ENCODE peak calls at places on chromosomes 7 and 10, in seven cellular contexts. One of them, this sample, is unnamed. For H3K4me1, the result is how much of the 10 kb centered on the place peaks cover.

GRCh38 chr7:43303740-43304241 is 191.3 kb downstream of the HECW1 start:
- DNase-seq in mammary epithelial cell: peak
- DNase-seq in IMR-90: peak
- DNase-seq in neural progenitor cell: no peak
- DNase-seq in neuronal stem cell: no peak
- DNase-seq in fibroblast of lung: no peak
- DNase-seq in GM23248: peak
- DNase-seq in this sample: no peak

GRCh38 chr10:98078774-98079173 is 48.4 kb upstream of the CRTAC1 start:
- DNase-seq in IMR-90: no peak
- DNase-seq in neural progenitor cell: no peak
- DNase-seq in neuronal stem cell: no peak
- DNase-seq in mammary epithelial cell: no peak
- DNase-seq in GM23248: no peak
- DNase-seq in fibroblast of lung: no peak
- DNase-seq in this sample: no peak

GRCh38 chr7:1055084-1055450 is 10.7 kb downstream of the GPR146 start:
- DNase-seq in neuronal stem cell: no peak
- DNase-seq in mammary epithelial cell: no peak
- DNase-seq in neural progenitor cell: no peak
- DNase-seq in GM23248: no peak
- DNase-seq in IMR-90: peak
- DNase-seq in fibroblast of lung: peak
- DNase-seq in this sample: no peak

GRCh38 chr10:119131512-119132240 is 27.8 kb downstream of the DENND10 start:
- DNase-seq in neural progenitor cell: no peak
- DNase-seq in mammary epithelial cell: no peak
- DNase-seq in GM23248: peak
- DNase-seq in fibroblast of lung: peak
- DNase-seq in IMR-90: peak
- DNase-seq in neuronal stem cell: no peak
- DNase-seq in this sample: peak

GRCh38 chr7:26326211-26326610 is 34.5 kb downstream of the SNX10 start:
- DNase-seq in GM23248: no peak
- DNase-seq in neuronal stem cell: no peak
- DNase-seq in mammary epithelial cell: peak
- DNase-seq in fibroblast of lung: no peak
- DNase-seq in neural progenitor cell: no peak
- DNase-seq in IMR-90: no peak
- DNase-seq in this sample: no peak

GRCh38 chr10:133129151-133129853 is 30.7 kb upstream of the KNDC1 start:
- DNase-seq in mammary epithelial cell: no peak
- DNase-seq in IMR-90: no peak
- DNase-seq in fibroblast of lung: no peak
- DNase-seq in neural progenitor cell: no peak
- DNase-seq in neuronal stem cell: no peak
- DNase-seq in GM23248: no peak
- DNase-seq in this sample: no peak

GRCh38 chr7:29806131-29806792 is at the start of gene WIPF3:
- DNase-seq in IMR-90: no peak
- DNase-seq in neural progenitor cell: peak
- DNase-seq in mammary epithelial cell: no peak
- DNase-seq in neuronal stem cell: peak
- DNase-seq in GM23248: peak
- DNase-seq in fibroblast of lung: no peak
- DNase-seq in this sample: peak

GRCh38 chr7:975702-976473 is 539 bp upstream of the COX19 start:
- DNase-seq in mammary epithelial cell: no peak
- DNase-seq in IMR-90: no peak
- DNase-seq in neuronal stem cell: no peak
- DNase-seq in fibroblast of lung: no peak
- DNase-seq in GM23248: no peak
- DNase-seq in neural progenitor cell: no peak
- DNase-seq in this sample: no peak

GRCh38 chr7:129436335-129436923 is 2.2 kb downstream of the STRIP2 start:
- DNase-seq in GM23248: no peak
- DNase-seq in fibroblast of lung: no peak
- DNase-seq in neural progenitor cell: no peak
- DNase-seq in mammary epithelial cell: no peak
- DNase-seq in neuronal stem cell: no peak
- DNase-seq in IMR-90: no peak
- DNase-seq in this sample: no peak

GRCh38 chr7:7239346-7239745 is 57.0 kb downstream of the C1GALT1 start:
- DNase-seq in fibroblast of lung: no peak
- DNase-seq in IMR-90: no peak
- DNase-seq in neuronal stem cell: no peak
- DNase-seq in mammary epithelial cell: no peak
- DNase-seq in neural progenitor cell: no peak
- DNase-seq in GM23248: no peak
- DNase-seq in this sample: no peak
- H3K4me1 ChIP-seq in fibroblast of lung: under half
- H3K4me1 ChIP-seq in IMR-90: under half
- H3K4me1 ChIP-seq in neuronal stem cell: under half
- H3K4me1 ChIP-seq in mammary epithelial cell: under half
- H3K4me1 ChIP-seq in neural progenitor cell: under half
- H3K4me1 ChIP-seq in GM23248: under half
- H3K4me1 ChIP-seq in this sample: under half

GRCh38 chr7:40698214-40698920 is 563.6 kb downstream of the SUGCT start:
- DNase-seq in neural progenitor cell: no peak
- DNase-seq in IMR-90: peak
- DNase-seq in mammary epithelial cell: peak
- DNase-seq in neuronal stem cell: no peak
- DNase-seq in GM23248: peak
- DNase-seq in fibroblast of lung: no peak
- DNase-seq in this sample: no peak

GRCh38 chr7:40697653-40698052 is 562.8 kb downstream of the SUGCT start:
- DNase-seq in fibroblast of lung: no peak
- DNase-seq in IMR-90: no peak
- DNase-seq in GM23248: no peak
- DNase-seq in neuronal stem cell: no peak
- DNase-seq in mammary epithelial cell: peak
- DNase-seq in neural progenitor cell: no peak
- DNase-seq in this sample: no peak

GRCh38 chr7:40698921-40699260 is 564.1 kb downstream of the SUGCT start:
- DNase-seq in GM23248: no peak
- DNase-seq in neuronal stem cell: no peak
- DNase-seq in fibroblast of lung: no peak
- DNase-seq in IMR-90: no peak
- DNase-seq in mammary epithelial cell: no peak
- DNase-seq in neural progenitor cell: no peak
- DNase-seq in this sample: no peak

GRCh38 chr7:40701836-40702551 is 567.2 kb downstream of the SUGCT start:
- DNase-seq in neuronal stem cell: no peak
- DNase-seq in IMR-90: no peak
- DNase-seq in neural progenitor cell: no peak
- DNase-seq in GM23248: peak
- DNase-seq in mammary epithelial cell: peak
- DNase-seq in fibroblast of lung: no peak
- DNase-seq in this sample: no peak

DNA sequence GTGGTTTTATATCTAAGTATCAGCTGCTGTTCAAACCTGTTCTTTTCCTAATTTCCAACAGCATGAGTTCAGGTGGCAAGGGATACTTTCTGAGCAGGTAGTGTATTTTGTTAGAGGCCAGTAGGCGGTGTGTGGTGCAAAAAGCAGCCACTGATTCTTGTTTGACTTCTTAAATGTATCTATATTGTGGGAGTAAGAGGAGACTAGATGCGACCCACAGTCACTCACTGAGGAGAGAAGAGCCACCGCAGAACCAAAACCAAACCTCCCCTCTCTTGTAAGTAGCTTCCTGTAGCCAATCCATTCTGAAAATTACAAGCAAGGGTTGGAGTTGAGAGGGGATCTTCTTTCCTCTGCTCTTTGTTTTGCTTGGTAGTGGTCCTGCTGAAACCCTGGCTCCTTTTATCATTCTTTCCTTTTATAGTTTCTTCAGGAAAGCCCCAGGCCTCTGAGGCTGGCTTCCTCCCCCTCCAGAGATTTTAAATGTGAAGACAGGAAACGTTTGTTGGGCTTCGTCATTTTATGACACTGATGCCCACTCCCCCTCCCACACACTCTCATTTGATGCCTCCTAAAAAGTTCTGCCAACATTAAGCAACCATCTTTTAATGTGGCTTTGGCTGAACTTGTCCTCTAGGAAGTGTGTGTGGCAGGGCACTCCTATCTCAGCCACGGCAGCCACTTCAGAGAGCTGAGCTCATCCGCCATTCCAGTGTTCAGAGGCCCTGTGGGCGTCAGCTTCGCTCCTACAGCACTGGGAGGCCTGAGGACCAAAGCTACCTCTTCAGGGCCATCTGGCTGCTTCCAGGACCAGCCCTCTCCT is 566.1 kb downstream of the SUGCT start:
- DNase-seq in IMR-90: peak
- DNase-seq in neuronal stem cell: no peak
- DNase-seq in fibroblast of lung: no peak
- DNase-seq in neural progenitor cell: no peak
- DNase-seq in GM23248: peak
- DNase-seq in mammary epithelial cell: peak
- DNase-seq in this sample: no peak
- H3K9ac ChIP-seq in IMR-90: no peak
- H3K9ac ChIP-seq in neuronal stem cell: no peak
- H3K9ac ChIP-seq in fibroblast of lung: no peak
- H3K9ac ChIP-seq in neural progenitor cell: no peak
- H3K9ac ChIP-seq in GM23248: no peak
- H3K9ac ChIP-seq in mammary epithelial cell: no peak
- H3K9ac ChIP-seq in this sample: no peak

DNA sequence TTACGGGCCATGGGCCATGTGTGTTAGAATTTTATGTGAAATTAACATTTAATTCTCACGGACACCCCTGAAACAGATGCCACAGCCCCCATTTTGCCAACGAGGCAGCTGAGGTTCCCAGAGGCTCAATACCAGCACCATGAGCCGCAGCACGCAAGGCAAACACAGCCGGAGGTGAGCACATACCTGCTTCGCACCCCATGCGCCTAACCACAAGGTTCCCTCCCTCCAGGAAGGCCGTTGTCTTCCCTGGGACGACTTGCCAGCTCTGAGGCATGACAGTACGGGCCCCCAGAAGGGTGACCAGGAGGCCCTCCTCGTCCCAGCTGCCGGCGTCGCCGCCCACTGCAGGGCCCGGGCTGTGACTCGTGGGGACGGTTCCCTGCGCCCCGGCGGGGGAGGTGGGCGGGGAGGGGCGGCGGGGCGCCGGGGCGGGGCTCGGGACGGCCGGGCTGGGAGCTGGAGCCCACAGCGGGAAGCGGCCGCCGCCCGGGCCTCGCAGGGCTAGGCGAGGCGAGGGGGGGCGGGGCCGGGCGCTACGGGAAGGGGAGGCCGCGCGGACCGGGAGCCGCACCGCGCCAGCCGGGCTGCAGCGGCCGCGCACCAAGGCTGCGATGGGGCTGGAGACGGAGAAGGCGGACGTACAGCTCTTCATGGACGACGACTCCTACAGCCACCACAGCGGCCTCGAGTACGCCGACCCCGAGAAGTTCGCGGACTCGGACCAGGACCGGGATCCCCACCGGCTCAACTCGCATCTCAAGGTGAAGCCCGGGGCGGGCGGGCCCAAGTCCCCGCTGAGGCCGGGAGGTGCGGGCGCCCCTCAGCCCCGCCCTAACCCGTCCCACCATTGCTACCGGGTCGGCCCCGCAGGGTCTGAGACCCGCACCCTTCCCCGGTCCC is at the start of gene CAV2:
- DNase-seq in neural progenitor cell: peak
- DNase-seq in IMR-90: peak
- DNase-seq in neuronal stem cell: peak
- DNase-seq in fibroblast of lung: peak
- DNase-seq in GM23248: peak
- DNase-seq in mammary epithelial cell: peak
- DNase-seq in this sample: peak
- H3K4me3 ChIP-seq in neural progenitor cell: peak
- H3K4me3 ChIP-seq in IMR-90: peak
- H3K4me3 ChIP-seq in neuronal stem cell: peak
- H3K4me3 ChIP-seq in fibroblast of lung: peak
- H3K4me3 ChIP-seq in GM23248: peak
- H3K4me3 ChIP-seq in mammary epithelial cell: peak
- H3K4me3 ChIP-seq in this sample: peak

DNA sequence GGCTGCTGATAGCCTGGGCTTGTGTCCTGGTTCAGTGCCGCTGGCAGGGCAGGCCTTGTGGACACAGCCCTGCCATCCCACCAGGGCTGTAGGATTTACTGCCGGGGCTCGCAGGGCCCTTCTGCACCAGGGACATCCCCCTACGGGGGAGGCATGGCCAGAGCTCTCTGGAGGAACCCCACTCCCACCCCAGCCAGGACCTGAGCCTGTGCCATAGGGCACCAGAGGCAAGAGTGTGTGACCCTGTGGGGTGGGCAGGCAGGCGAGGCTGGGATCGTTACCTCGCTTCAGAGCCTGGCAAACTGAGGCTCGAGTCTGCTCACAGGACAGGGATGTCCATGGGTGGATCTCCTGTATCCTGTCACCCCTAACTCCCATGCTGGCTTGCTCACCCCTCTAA is 2.6 kb downstream of the LDB3 start:
- DNase-seq in neuronal stem cell: no peak
- DNase-seq in fibroblast of lung: no peak
- DNase-seq in GM23248: no peak
- DNase-seq in neural progenitor cell: no peak
- DNase-seq in mammary epithelial cell: no peak
- DNase-seq in IMR-90: no peak
- DNase-seq in this sample: no peak
- H3K4me1 ChIP-seq in neuronal stem cell: under half
- H3K4me1 ChIP-seq in fibroblast of lung: under half
- H3K4me1 ChIP-seq in GM23248: under half
- H3K4me1 ChIP-seq in neural progenitor cell: under half
- H3K4me1 ChIP-seq in mammary epithelial cell: under half
- H3K4me1 ChIP-seq in IMR-90: under half
- H3K4me1 ChIP-seq in this sample: under half

DNA sequence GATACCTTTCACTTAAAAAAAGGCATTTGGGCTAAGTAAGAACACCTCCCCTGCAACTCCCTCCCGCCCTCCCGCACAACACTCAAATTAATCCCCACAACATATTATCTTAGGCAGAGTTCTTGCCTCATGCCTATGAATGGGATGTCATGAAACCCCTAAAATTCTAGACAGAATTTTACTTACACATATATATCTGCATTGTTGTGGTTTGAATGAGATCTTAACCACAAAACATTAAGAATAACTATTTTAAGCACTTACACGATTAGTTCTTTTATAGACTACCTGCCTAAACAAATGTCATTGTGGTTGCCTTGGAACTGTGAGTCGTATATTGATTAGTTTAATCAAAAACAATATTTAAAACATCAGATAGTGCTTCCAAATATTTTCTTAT is 4.5 kb upstream of the ITGB1 start:
- DNase-seq in GM23248: no peak
- DNase-seq in fibroblast of lung: no peak
- DNase-seq in neuronal stem cell: no peak
- DNase-seq in neural progenitor cell: no peak
- DNase-seq in IMR-90: no peak
- DNase-seq in mammary epithelial cell: no peak
- DNase-seq in this sample: no peak
- H3K9ac ChIP-seq in GM23248: peak
- H3K9ac ChIP-seq in fibroblast of lung: peak
- H3K9ac ChIP-seq in neuronal stem cell: no peak
- H3K9ac ChIP-seq in neural progenitor cell: no peak
- H3K9ac ChIP-seq in IMR-90: peak
- H3K9ac ChIP-seq in mammary epithelial cell: peak
- H3K9ac ChIP-seq in this sample: peak

GRCh38 chr10:127092916-127093315 is 103.5 kb downstream of the INSYN2A start:
- DNase-seq in fibroblast of lung: no peak
- DNase-seq in neuronal stem cell: no peak
- DNase-seq in GM23248: no peak
- DNase-seq in IMR-90: no peak
- DNase-seq in mammary epithelial cell: no peak
- DNase-seq in neural progenitor cell: no peak
- DNase-seq in this sample: no peak
- H3K4me3 ChIP-seq in fibroblast of lung: no peak
- H3K4me3 ChIP-seq in neuronal stem cell: no peak
- H3K4me3 ChIP-seq in GM23248: no peak
- H3K4me3 ChIP-seq in IMR-90: no peak
- H3K4me3 ChIP-seq in mammary epithelial cell: no peak
- H3K4me3 ChIP-seq in neural progenitor cell: no peak
- H3K4me3 ChIP-seq in this sample: no peak

GRCh38 chr7:121406461-121406860 is 10.4 kb upstream of the FAM3C start:
- DNase-seq in mammary epithelial cell: no peak
- DNase-seq in neural progenitor cell: no peak
- DNase-seq in neuronal stem cell: no peak
- DNase-seq in fibroblast of lung: no peak
- DNase-seq in GM23248: no peak
- DNase-seq in IMR-90: no peak
- DNase-seq in this sample: no peak
- H3K4me1 ChIP-seq in mammary epithelial cell: under half
- H3K4me1 ChIP-seq in neural progenitor cell: under half
- H3K4me1 ChIP-seq in neuronal stem cell: under half
- H3K4me1 ChIP-seq in fibroblast of lung: under half
- H3K4me1 ChIP-seq in GM23248: under half
- H3K4me1 ChIP-seq in IMR-90: under half
- H3K4me1 ChIP-seq in this sample: under half